ENCODE peak calls at places on chromosomes 6 and 20, in six cellular contexts. S, G, P, E, B and Q are unnamed samples.
A peak's percentile ranks its signal among the peaks of the same experiment; 100 is the strongest.

GRCh38 chr6:118894425-118895240 is 681 bp downstream of the ASF1A start:
- DNase-seq in S (peak; percentile 65), G (peak; percentile 36), P (peak; percentile 33), E (peak; percentile 19), B (peak; percentile 90), Q (no peak)

GRCh38 chr20:35739294-35740163 is 2.5 kb downstream of the RBM39 start:
- DNase-seq in S (no peak), G (no peak), P (peak; percentile 13), E (no peak), B (peak; percentile 24), Q (no peak)

GRCh38 chr6:12957321-12958051 is 240.9 kb downstream of the PHACTR1 start:
- DNase-seq in S (peak; percentile 30), G (peak; percentile 69), P (peak; percentile 40), E (no peak), B (peak; percentile 66), Q (no peak)

GRCh38 chr6:21800948-21801438 is 207.4 kb downstream of the SOX4 start:
- DNase-seq in S (peak; percentile 92), G (no peak), P (no peak), E (no peak), B (peak; percentile 25), Q (no peak)

GRCh38 chr20:496126-496696 is 33.9 kb upstream of the TBC1D20 start:
- DNase-seq in S (no peak), G (no peak), P (no peak), E (no peak), B (peak; percentile 21), Q (no peak)

GRCh38 chr6:85436408-85436807 is 13.5 kb upstream of the NT5E start:
- DNase-seq in S (no peak), G (no peak), P (no peak), E (no peak), B (peak; percentile 38), Q (no peak)

GRCh38 chr6:35895560-35895959 is 25.3 kb downstream of the SRPK1 start:
- DNase-seq in S (no peak), G (no peak), P (no peak), E (no peak), B (no peak), Q (no peak)

GRCh38 chr20:37295595-37295994 is 6.1 kb downstream of the MANBAL start:
- DNase-seq in S (peak; percentile 94), G (no peak), P (no peak), E (no peak), B (no peak), Q (no peak)

GRCh38 chr6:13304580-13305255 is 23.6 kb downstream of the TBC1D7 start:
- DNase-seq in S (no peak), G (no peak), P (peak; percentile 20), E (no peak), B (no peak), Q (peak; percentile 77)

GRCh38 chr6:3419624-3420272 is 37.1 kb downstream of the SLC22A23 start:
- DNase-seq in S (no peak), G (no peak), P (no peak), E (no peak), B (peak; percentile 75), Q (no peak)

GRCh38 chr20:56799187-56799586 is 170.1 kb downstream of the TFAP2C start:
- DNase-seq in S (no peak), G (no peak), P (no peak), E (no peak), B (no peak), Q (no peak)

GRCh38 chr6:75290558-75290957 is 6.0 kb upstream of the TMEM30A start:
- DNase-seq in S (no peak), G (no peak), P (no peak), E (no peak), B (no peak), Q (no peak)

GRCh38 chr20:62225026-62225425 is 4.9 kb upstream of the HRH3 start:
- DNase-seq in S (no peak), G (no peak), P (no peak), E (no peak), B (no peak), Q (no peak)

GRCh38 chr20:44532248-44532980 is 10.5 kb upstream of the SERINC3 start:
- DNase-seq in S (peak; percentile 2), G (no peak), P (no peak), E (no peak), B (no peak), Q (no peak)

GRCh38 chr20:58405504-58406291 is 16.7 kb downstream of the VAPB start:
- DNase-seq in S (no peak), G (no peak), P (no peak), E (no peak), B (no peak), Q (no peak)

GRCh38 chr6:105484238-105485161 is 81.6 kb upstream of the PREP start:
- DNase-seq in S (peak; percentile 63), G (peak; percentile 33), P (peak; percentile 45), E (no peak), B (peak; percentile 29), Q (no peak)

GRCh38 chr6:56890683-56891429 is 64.1 kb upstream of the BEND6 start:
- DNase-seq in S (no peak), G (no peak), P (peak; percentile 24), E (peak; percentile 59), B (peak; percentile 72), Q (peak; percentile 92)

GRCh38 chr6:148736779-148737412 is 9.9 kb upstream of the UST start:
- DNase-seq in S (no peak), G (no peak), P (peak; percentile 33), E (no peak), B (no peak), Q (no peak)

GRCh38 chr6:74871757-74872156 is 334.1 kb downstream of the COL12A1 start:
- DNase-seq in S (no peak), G (no peak), P (no peak), E (no peak), B (no peak), Q (no peak)

GRCh38 chr6:14038636-14039035 is 78.9 kb upstream of the CD83 start:
- DNase-seq in S (peak; percentile 40), G (no peak), P (no peak), E (no peak), B (no peak), Q (no peak)

GRCh38 chr6:105038259-105038658 is 81.4 kb downstream of the LIN28B start:
- DNase-seq in S (no peak), G (no peak), P (no peak), E (no peak), B (no peak), Q (no peak)

GRCh38 chr6:111184827-111185567 is 97.7 kb downstream of the SLC16A10 start:
- DNase-seq in S (no peak), G (peak; percentile 46), P (no peak), E (no peak), B (no peak), Q (no peak)

GRCh38 chr20:1505361-1505760 is 14.1 kb upstream of the SIRPB2 start:
- DNase-seq in S (no peak), G (no peak), P (no peak), E (no peak), B (peak; percentile 34), Q (no peak)

GRCh38 chr20:37921341-37921929 is 18.5 kb downstream of the VSTM2L start:
- DNase-seq in S (no peak), G (no peak), P (peak; percentile 34), E (no peak), B (no peak), Q (peak; percentile 51)

GRCh38 chr20:45407067-45407745 is 883 bp upstream of the DBNDD2 start:
- DNase-seq in S (peak; percentile 29), G (no peak), P (no peak), E (no peak), B (peak; percentile 55), Q (no peak)

GRCh38 chr20:63279931-63280330 is 7.3 kb downstream of the ARFGAP1 start:
- DNase-seq in S (no peak), G (no peak), P (no peak), E (no peak), B (no peak), Q (no peak)

GRCh38 chr20:51019598-51020592 is 3.0 kb downstream of the KCNG1 start:
- DNase-seq in S (peak; percentile 55), G (no peak), P (no peak), E (no peak), B (no peak), Q (no peak)

GRCh38 chr6:34032856-34033255 is 113.0 kb downstream of the GRM4 start:
- DNase-seq in S (no peak), G (no peak), P (no peak), E (no peak), B (no peak), Q (no peak)

GRCh38 chr6:27760464-27760863 is 151.7 kb downstream of the OR2B2 start:
- DNase-seq in S (no peak), G (no peak), P (no peak), E (no peak), B (no peak), Q (no peak)

GRCh38 chr20:45311589-45312211 is 3.6 kb upstream of the MATN4 start:
- DNase-seq in S (no peak), G (no peak), P (peak; percentile 78), E (peak; percentile 80), B (peak; percentile 89), Q (no peak)

GRCh38 chr6:158609455-158610155 is 34.9 kb downstream of the DYNLT1 start:
- DNase-seq in S (no peak), G (no peak), P (no peak), E (no peak), B (no peak), Q (no peak)

GRCh38 chr20:31663524-31663837 is 25.8 kb downstream of the COX4I2 start:
- DNase-seq in S (no peak), G (no peak), P (no peak), E (no peak), B (no peak), Q (no peak)

GRCh38 chr6:132041706-132042105 is 90.5 kb upstream of the CCN2 start:
- DNase-seq in S (no peak), G (no peak), P (no peak), E (no peak), B (no peak), Q (no peak)

GRCh38 chr6:7881765-7882500 is 28.7 kb downstream of the TXNDC5 start:
- DNase-seq in S (no peak), G (no peak), P (no peak), E (no peak), B (no peak), Q (no peak)

GRCh38 chr6:20707166-20707485 is 172.9 kb downstream of the CDKAL1 start:
- DNase-seq in S (peak; percentile 100), G (no peak), P (no peak), E (no peak), B (no peak), Q (no peak)